ENCODE peak calls at places on chromosomes 7 and 10, in five cellular contexts. W is mesendoderm, K is ovary, R is pancreas, G is lower lobe of right lung. F is an unnamed sample.

GRCh38 chr10:34127676-34128075 is 687.4 kb downstream of the PARD3 start:
- DNase-seq in W (no peak), K (no peak), R (no peak), G (no peak), F (no peak)

GRCh38 chr10:122142652-122143237 is 128.4 kb upstream of the BTBD16 start:
- DNase-seq in W (peak; percentile 56), K (no peak), R (no peak), G (no peak), F (no peak)

GRCh38 chr7:139829654-139830130 is 628 bp downstream of the TBXAS1 start:
- DNase-seq in W (no peak), K (no peak), R (no peak), G (no peak), F (no peak)

GRCh38 chr10:48463318-48464003 is 141.4 kb downstream of the ARHGAP22 start:
- DNase-seq in W (peak; percentile 73), K (peak; percentile 42), R (peak; percentile 31), G (no peak), F (peak; percentile 48)

GRCh38 chr7:91034459-91035368 is 229.5 kb upstream of the FZD1 start:
- DNase-seq in W (peak; percentile 57), K (no peak), R (no peak), G (no peak), F (peak; percentile 42)

GRCh38 chr7:102859084-102859798 is 53.6 kb upstream of the LRRC17 start:
- DNase-seq in W (no peak), K (no peak), R (no peak), G (no peak), F (no peak)

GRCh38 chr7:150503581-150503980 is 11.1 kb upstream of the GIMAP7 start:
- DNase-seq in W (no peak), K (no peak), R (no peak), G (no peak), F (no peak)

GRCh38 chr7:75688200-75689136 is 50.3 kb downstream of the HIP1 start:
- DNase-seq in W (no peak), K (peak; percentile 57), R (peak; percentile 68), G (no peak), F (no peak)

GRCh38 chr7:87398441-87398840 is 53.0 kb downstream of the CROT start:
- DNase-seq in W (no peak), K (no peak), R (no peak), G (no peak), F (no peak)

GRCh38 chr7:65798111-65799075 is 74.5 kb upstream of the VKORC1L1 start:
- DNase-seq in W (peak; percentile 11), K (no peak), R (no peak), G (no peak), F (no peak)

GRCh38 chr7:30983914-30984247 is 20.1 kb downstream of the GHRHR start:
- DNase-seq in W (no peak), K (no peak), R (peak; percentile 43), G (no peak), F (no peak)

GRCh38 chr10:6069101-6069931 is 7.1 kb upstream of the IL2RA start:
- DNase-seq in W (no peak), K (no peak), R (no peak), G (no peak), F (no peak)

GRCh38 chr10:61465807-61466425 is 12.7 kb upstream of the TMEM26 start:
- DNase-seq in W (peak; percentile 59), K (no peak), R (no peak), G (no peak), F (no peak)

GRCh38 chr7:16803881-16804673 is 722 bp downstream of the AGR2 start:
- DNase-seq in W (no peak), K (no peak), R (no peak), G (no peak), F (no peak)

GRCh38 chr10:124243702-124244121 is 150.3 kb upstream of the CHST15 start:
- DNase-seq in W (peak; percentile 29), K (no peak), R (peak; percentile 27), G (peak; percentile 24), F (no peak)

GRCh38 chr10:96400465-96400864 is 41.7 kb upstream of the OPALIN start:
- DNase-seq in W (no peak), K (no peak), R (no peak), G (no peak), F (no peak)

GRCh38 chr10:98411768-98412167 is 3.2 kb downstream of the PYROXD2 start:
- DNase-seq in W (no peak), K (peak; percentile 38), R (no peak), G (no peak), F (no peak)

GRCh38 chr7:28615091-28615490 is 202.8 kb downstream of the CREB5 start:
- DNase-seq in W (peak; percentile 77), K (no peak), R (no peak), G (no peak), F (no peak)

GRCh38 chr10:71475243-71475871 is 78.6 kb downstream of the CDH23 start:
- DNase-seq in W (peak; percentile 63), K (peak; percentile 58), R (no peak), G (no peak), F (peak; percentile 46)

GRCh38 chr7:13987395-13987794 is 2.1 kb downstream of the ETV1 start:
- DNase-seq in W (no peak), K (no peak), R (no peak), G (no peak), F (no peak)

GRCh38 chr7:95596183-95597135 is at the start of gene PDK4:
- DNase-seq in W (peak; percentile 62), K (peak; percentile 94), R (peak; percentile 96), G (peak; percentile 96), F (peak; percentile 97)

GRCh38 chr10:99531696-99532050 is 1.1 kb upstream of the NKX2-3 start:
- DNase-seq in W (no peak), K (no peak), R (no peak), G (no peak), F (no peak)

GRCh38 chr10:124792998-124793352 is 1.3 kb upstream of the EEF1AKMT2 start:
- DNase-seq in W (no peak), K (no peak), R (no peak), G (no peak), F (no peak)

GRCh38 chr7:43647314-43647691 is 64.4 kb downstream of the STK17A start:
- DNase-seq in W (peak; percentile 95), K (no peak), R (no peak), G (no peak), F (no peak)

GRCh38 chr7:141220263-141220662 is 146.4 kb downstream of the TMEM178B start:
- DNase-seq in W (peak; percentile 55), K (no peak), R (no peak), G (no peak), F (no peak)

GRCh38 chr10:103793920-103794883 is 61.2 kb downstream of the SH3PXD2A start:
- DNase-seq in W (no peak), K (no peak), R (no peak), G (peak; percentile 74), F (peak; percentile 41)

GRCh38 chr10:127919418-127920191 is 12.7 kb downstream of the PTPRE start:
- DNase-seq in W (peak; percentile 53), K (no peak), R (no peak), G (no peak), F (peak; percentile 64)

GRCh38 chr7:135353832-135354231 is 120.2 kb downstream of the STRA8 start:
- DNase-seq in W (no peak), K (no peak), R (no peak), G (no peak), F (no peak)

GRCh38 chr10:17120711-17121110 is 8.9 kb downstream of the CUBN start:
- DNase-seq in W (peak; percentile 83), K (no peak), R (no peak), G (no peak), F (no peak)

DNA sequence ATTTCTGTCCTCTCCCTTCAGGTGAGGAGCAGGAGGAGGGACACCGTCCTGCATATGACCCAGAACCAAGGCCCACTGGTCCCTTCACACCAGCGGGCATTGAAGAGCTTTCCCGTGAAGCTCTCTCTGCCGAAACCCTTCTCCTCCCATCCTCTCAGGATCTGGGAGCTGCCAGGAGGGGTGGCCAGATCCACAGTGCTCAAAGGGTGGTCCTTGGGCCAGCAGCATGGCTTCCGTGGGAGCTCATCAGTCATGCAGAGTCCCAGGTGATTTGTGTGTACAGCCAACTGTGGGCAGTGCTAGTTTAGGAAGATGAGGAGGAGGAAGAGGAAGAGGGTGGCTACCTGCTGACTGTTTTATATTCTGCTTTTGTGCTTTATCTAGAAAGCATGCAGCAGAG is 28.4 kb downstream of the CNPY1 start:
- DNase-seq in W (no peak), K (no peak), R (no peak), G (no peak), F (no peak)
- H3K4me1 ChIP-seq in W (no peaks in the 10 kb centered on the region), K (no peaks in the 10 kb centered on the region), R (no peaks in the 10 kb centered on the region), G (no peaks in the 10 kb centered on the region), F (no peaks in the 10 kb centered on the region)

GRCh38 chr7:120988591-120989299 is at the start of gene CPED1:
- DNase-seq in W (peak; percentile 41), K (peak; percentile 87), R (peak; percentile 61), G (peak; percentile 81), F (peak; percentile 93)

GRCh38 chr7:120990468-120991118 is 2.1 kb downstream of the CPED1 start:
- DNase-seq in W (no peak), K (no peak), R (no peak), G (no peak), F (no peak)

GRCh38 chr7:120987683-120988590 is 574 bp upstream of the CPED1 start:
- DNase-seq in W (peak; percentile 91), K (peak; percentile 94), R (peak; percentile 89), G (peak; percentile 92), F (peak; percentile 95)

GRCh38 chr7:120991133-120991532 is 2.6 kb downstream of the CPED1 start:
- DNase-seq in W (no peak), K (no peak), R (no peak), G (no peak), F (no peak)

DNA sequence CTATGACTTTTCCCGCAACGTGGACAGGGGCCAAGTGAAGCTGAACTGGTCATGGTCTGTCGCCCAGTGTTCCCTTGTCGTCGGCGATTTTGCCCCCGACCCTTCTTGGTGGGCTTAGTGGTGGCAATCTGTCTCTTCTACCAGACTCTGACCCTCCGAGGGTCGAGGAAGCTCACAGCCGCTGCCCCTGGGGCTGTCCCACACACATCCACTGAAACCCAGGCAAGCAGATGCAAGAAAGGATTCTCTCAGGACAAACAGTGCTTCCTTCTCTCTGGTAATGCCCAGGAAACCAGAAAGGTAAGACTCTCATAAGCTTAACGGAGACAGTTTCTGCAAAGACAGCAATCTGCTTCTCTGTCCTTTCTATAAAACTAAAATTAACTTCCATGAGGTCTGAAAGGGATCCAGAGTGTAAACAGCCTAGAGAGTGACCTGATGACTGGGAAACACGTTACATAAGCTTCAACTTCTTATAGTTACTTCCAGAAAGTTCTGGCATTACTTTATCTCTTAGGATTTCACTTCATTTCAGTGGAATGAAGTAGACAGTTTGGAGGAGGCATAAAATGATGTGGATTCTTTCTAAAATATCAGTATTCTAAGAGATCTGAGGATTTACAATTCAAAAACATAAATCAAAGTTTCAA is 1.2 kb downstream of the CPED1 start:
- DNase-seq in W (no peak), K (peak; percentile 56), R (peak; percentile 38), G (no peak), F (peak; percentile 60)
- H3K4me3 ChIP-seq in W (no peak overlapping the region), K (peak overlapping the region; percentile 43), R (peak overlapping the region; percentile 43), G (peak overlapping the region; percentile 47), F (peak overlapping the region; percentile 94)

GRCh38 chr10:118374404-118374803 is 32.3 kb upstream of the FAM204A start:
- DNase-seq in W (no peak), K (no peak), R (no peak), G (no peak), F (no peak)

GRCh38 chr10:118369806-118370205 is 27.7 kb upstream of the FAM204A start:
- DNase-seq in W (no peak), K (no peak), R (no peak), G (peak; percentile 62), F (no peak)

GRCh38 chr10:118373786-118374185 is 31.7 kb upstream of the FAM204A start:
- DNase-seq in W (peak; percentile 4), K (no peak), R (no peak), G (no peak), F (no peak)
- H3K27ac ChIP-seq in W (no peak overlapping the region), K (no peak overlapping the region), R (no peak overlapping the region), G (no peak overlapping the region), F (no peak overlapping the region)

GRCh38 chr10:50360077-50360476 is 108.8 kb upstream of the ASAH2 start:
- DNase-seq in W (no peak), K (no peak), R (no peak), G (no peak), F (no peak)
- H3K4me1 ChIP-seq in W (peaks cover 3% of the 10 kb centered on the region), K (peaks cover 3% of the 10 kb centered on the region), R (no peaks in the 10 kb centered on the region), G (peaks cover 55% of the 10 kb centered on the region), F (no peaks in the 10 kb centered on the region)

F was measured in aorta.